ENCODE peak calls at places on chromosomes 5 and 9, in six cellular contexts. B is sciatic nerve; G is stimulated activated CD8-positive, alpha-beta memory T cell treated with anti-CD3 and anti-CD28 coated beads, Interleukin-7, amount 100 ng/mL, for 48 hours; Y is left ventricle myocardium inferior; Q is uterus; N is ureter. D is an unnamed sample.

GRCh38 chr5:124789104-124789605 is 42.7 kb upstream of the ZNF608 start:
- DNase-seq in B (no peak), Q (no peak), Y (no peak), N (no peak), G (no peak), D (no peak)

GRCh38 chr5:154236459-154237375 is 46.2 kb downstream of the GALNT10 start:
- DNase-seq in Y (no peak), N (no peak), B (no peak), G (no peak), Q (no peak), D (no peak)

GRCh38 chr9:112493738-112494137 is 7.1 kb downstream of the KIAA1958 start:
- DNase-seq in Y (no peak), Q (peak), N (no peak), G (no peak), B (no peak), D (no peak)

GRCh38 chr9:98226516-98226915 is 28.9 kb downstream of the TBC1D2 start:
- DNase-seq in G (no peak), Q (no peak), Y (no peak), N (no peak), B (no peak), D (no peak)

GRCh38 chr5:65030056-65030455 is 261.3 kb downstream of the CWC27 start:
- DNase-seq in B (no peak), N (no peak), Q (no peak), G (no peak), Y (no peak), D (no peak)

GRCh38 chr5:123209163-123210013 is 120.3 kb downstream of the PRDM6 start:
- DNase-seq in G (no peak), N (no peak), Q (no peak), B (no peak), Y (no peak), D (no peak)

GRCh38 chr9:114400772-114401171 is 13.0 kb upstream of the AKNA start:
- DNase-seq in Q (no peak), G (no peak), N (no peak), B (no peak), Y (no peak), D (no peak)

GRCh38 chr5:177362871-177363507 is 5.3 kb downstream of the RGS14 start:
- DNase-seq in Y (peak), G (peak), N (no peak), Q (peak), B (no peak), D (peak)

GRCh38 chr9:134652291-134653225 is 11.0 kb downstream of the COL5A1 start:
- DNase-seq in G (no peak), Y (peak), Q (no peak), N (no peak), B (peak), D (no peak)

GRCh38 chr9:30197954-30198353 is 2186.5 kb upstream of the ACO1 start:
- DNase-seq in B (no peak), Y (no peak), G (no peak), N (no peak), Q (no peak), D (no peak)

GRCh38 chr5:7904170-7904569 is 35.2 kb downstream of the MTRR start:
- DNase-seq in G (no peak), Y (no peak), N (no peak), Q (no peak), B (no peak), D (no peak)

GRCh38 chr9:495739-496138 is 281.1 kb downstream of the DOCK8 start:
- DNase-seq in G (no peak), B (no peak), N (no peak), Y (no peak), Q (no peak), D (no peak)

GRCh38 chr5:134511796-134512660 is 13.4 kb upstream of the JADE2 start:
- DNase-seq in G (no peak), B (peak), N (peak), Y (peak), Q (peak), D (peak)

GRCh38 chr5:65742565-65743231 is 20.7 kb downstream of the NLN start:
- DNase-seq in G (no peak), N (no peak), Q (no peak), Y (no peak), B (no peak), D (no peak)

GRCh38 chr9:125659201-125659840 is 47.7 kb downstream of the MAPKAP1 start:
- DNase-seq in N (no peak), G (no peak), Y (no peak), Q (no peak), B (no peak), D (no peak)

GRCh38 chr9:37974506-37975173 is 70.7 kb upstream of the SLC25A51 start:
- DNase-seq in Y (no peak), G (no peak), N (no peak), B (no peak), Q (no peak), D (no peak)

GRCh38 chr9:133023117-133023890 is 7.5 kb upstream of the GTF3C5 start:
- DNase-seq in N (no peak), Y (no peak), G (peak), Q (no peak), B (no peak), D (peak)

GRCh38 chr9:123395276-123396006 is 39.4 kb downstream of the CRB2 start:
- DNase-seq in N (no peak), Q (no peak), B (no peak), G (no peak), Y (no peak), D (no peak)

GRCh38 chr5:159525117-159525516 is 194.8 kb upstream of the IL12B start:
- DNase-seq in Q (no peak), B (no peak), G (no peak), Y (no peak), N (no peak), D (no peak)

GRCh38 chr5:155103164-155103563 is 89.6 kb downstream of the KIF4B start:
- DNase-seq in Y (no peak), Q (no peak), B (no peak), N (no peak), G (no peak), D (no peak)

GRCh38 chr5:71932649-71933338 is 174.5 kb upstream of the MAP1B start:
- DNase-seq in G (no peak), Q (peak), N (peak), Y (peak), B (peak), D (peak)

GRCh38 chr9:99105152-99106043 is 485 bp downstream of the TGFBR1 start:
- DNase-seq in Y (peak), G (peak), B (peak), Q (peak), N (peak), D (peak)

GRCh38 chr5:94072116-94072515 is 330.7 kb upstream of the POU5F2 start:
- DNase-seq in N (no peak), Q (no peak), B (no peak), Y (no peak), G (no peak), D (no peak)

GRCh38 chr5:73417307-73418035 is 31.1 kb downstream of the FOXD1 start:
- DNase-seq in B (peak), Y (no peak), N (no peak), Q (no peak), G (no peak), D (peak)

GRCh38 chr5:9108156-9108555 is 437.7 kb downstream of the SEMA5A start:
- DNase-seq in Q (no peak), N (no peak), G (no peak), Y (no peak), B (no peak), D (no peak)

GRCh38 chr5:65854931-65855330 is 71.4 kb upstream of the ERBIN start:
- DNase-seq in B (no peak), Y (no peak), N (no peak), Q (no peak), G (no peak), D (no peak)

GRCh38 chr9:20524776-20525175 is 97.5 kb downstream of the MLLT3 start:
- DNase-seq in B (no peak), Q (no peak), G (no peak), N (no peak), Y (no peak), D (no peak)

GRCh38 chr5:9720361-9720760 is 90.2 kb upstream of the TAS2R1 start:
- DNase-seq in Q (no peak), Y (no peak), N (no peak), G (no peak), B (no peak), D (no peak)

D was measured in testis.